ENCODE peak calls at places on chromosome 12, in nine cellular contexts. P is PC-9; N is mesendoderm; Z is upper lobe of right lung; M is H1; F is left lung; T is naive thymus-derived CD4-positive, alpha-beta T cell; D is upper lobe of left lung; Y is SK-N-SH. L is an unnamed sample. For H3K36me3 and H3K27me3, the result is how much of the 10 kb centered on the place peaks cover.

GRCh38 chr12:16880864-16881285 is 274.9 kb upstream of the LMO3 start:
- DNase-seq in P (no peak), N (peak), Z (no peak), M (peak), F (no peak), T (no peak), D (no peak), Y (peak), L (no peak)

GRCh38 chr12:4133636-4134433 is 139.7 kb upstream of the CCND2 start:
- DNase-seq in P (no peak), N (peak), Z (no peak), M (peak), F (no peak), T (no peak), D (no peak), Y (no peak), L (no peak)

GRCh38 chr12:28795306-28795705 is 353.8 kb upstream of the FAR2 start:
- DNase-seq in P (no peak), N (peak), Z (no peak), M (no peak), F (no peak), T (no peak), D (no peak), Y (no peak), L (no peak)

GRCh38 chr12:54195736-54196347 is 7.1 kb upstream of the SMUG1 start:
- DNase-seq in P (no peak), N (no peak), Z (no peak), M (no peak), F (peak), T (no peak), D (peak), Y (peak), L (no peak)

GRCh38 chr12:119475650-119476049 is 117.9 kb upstream of the TMEM233 start:
- DNase-seq in P (no peak), N (no peak), Z (no peak), M (no peak), F (no peak), T (no peak), D (no peak), Y (no peak), L (no peak)

GRCh38 chr12:67981236-67982164 is 7.7 kb upstream of the IFNG-AS1 start:
- DNase-seq in P (peak), N (peak), Z (no peak), M (no peak), F (no peak), T (no peak), D (no peak), Y (no peak), L (peak)

GRCh38 chr12:76398106-76398505 is 49.9 kb upstream of the BBS10 start:
- DNase-seq in P (no peak), N (no peak), Z (no peak), M (no peak), F (no peak), T (no peak), D (no peak), Y (no peak), L (no peak)

GRCh38 chr12:11668611-11669010 is 19.1 kb downstream of the ETV6 start:
- DNase-seq in P (peak), N (no peak), Z (no peak), M (no peak), F (no peak), T (no peak), D (no peak), Y (no peak), L (no peak)

GRCh38 chr12:128191380-128191779 is 75.6 kb upstream of the TMEM132C start:
- DNase-seq in P (no peak), N (peak), Z (no peak), M (no peak), F (no peak), T (no peak), D (peak), Y (no peak), L (no peak)

GRCh38 chr12:29792132-29792531 is 8.4 kb upstream of the TMTC1 start:
- DNase-seq in P (no peak), N (no peak), Z (no peak), M (no peak), F (no peak), T (no peak), D (no peak), Y (no peak), L (no peak)

GRCh38 chr12:41970744-41971143 is 173.9 kb downstream of the GXYLT1 start:
- DNase-seq in P (no peak), N (no peak), Z (no peak), M (no peak), F (no peak), T (no peak), D (no peak), Y (no peak), L (no peak)

GRCh38 chr12:76719171-76719631 is 44.7 kb upstream of the ZDHHC17 start:
- DNase-seq in P (no peak), N (no peak), Z (no peak), M (no peak), F (no peak), T (no peak), D (no peak), Y (no peak), L (no peak)

GRCh38 chr12:82694970-82695369 is 8.3 kb downstream of the TMTC2 start:
- DNase-seq in P (no peak), N (no peak), Z (no peak), M (no peak), F (no peak), T (no peak), D (no peak), Y (no peak), L (no peak)

GRCh38 chr12:11771356-11771755 is 121.9 kb downstream of the ETV6 start:
- DNase-seq in P (no peak), N (peak), Z (no peak), M (no peak), F (no peak), T (no peak), D (no peak), Y (no peak), L (peak)

GRCh38 chr12:120006248-120006975 is 17.4 kb downstream of the BICDL1 start:
- DNase-seq in P (no peak), N (peak), Z (no peak), M (no peak), F (no peak), T (no peak), D (no peak), Y (no peak), L (no peak)

GRCh38 chr12:110937104-110937641 is 16.8 kb upstream of the MYL2 start:
- DNase-seq in P (peak), N (peak), Z (peak), M (peak), F (peak), T (peak), D (peak), Y (peak), L (no peak)

GRCh38 chr12:49888461-49889151 is 15.1 kb downstream of the FAIM2 start:
- DNase-seq in P (no peak), N (no peak), Z (no peak), M (no peak), F (no peak), T (no peak), D (no peak), Y (no peak), L (no peak)

GRCh38 chr12:67698711-67699603 is 50.4 kb downstream of the DYRK2 start:
- DNase-seq in P (no peak), N (no peak), Z (no peak), M (no peak), F (no peak), T (no peak), D (no peak), Y (no peak), L (no peak)

GRCh38 chr12:124610629-124611558 is 43.5 kb upstream of the NCOR2 start:
- DNase-seq in P (no peak), N (no peak), Z (peak), M (no peak), F (no peak), T (no peak), D (no peak), Y (no peak), L (no peak)

GRCh38 chr12:120939523-120939922 is 35.4 kb upstream of the SPPL3 start:
- DNase-seq in P (no peak), N (no peak), Z (no peak), M (no peak), F (peak), T (no peak), D (no peak), Y (no peak), L (no peak)

GRCh38 chr12:1662761-1663439 is 28.0 kb upstream of the ADIPOR2 start:
- DNase-seq in P (peak), N (peak), Z (peak), M (peak), F (peak), T (no peak), D (peak), Y (peak), L (peak)

GRCh38 chr12:88339966-88340365 is 197.9 kb downstream of the TMTC3 start:
- DNase-seq in P (no peak), N (no peak), Z (no peak), M (no peak), F (no peak), T (no peak), D (no peak), Y (no peak), L (no peak)

GRCh38 chr12:89999699-90000505 is 291.3 kb upstream of the ATP2B1 start:
- DNase-seq in P (no peak), N (peak), Z (no peak), M (no peak), F (no peak), T (no peak), D (no peak), Y (no peak), L (no peak)

GRCh38 chr12:1099158-1099557 is 108.1 kb downstream of the ERC1 start:
- DNase-seq in P (no peak), N (no peak), Z (no peak), M (no peak), F (no peak), T (no peak), D (no peak), Y (no peak), L (no peak)

GRCh38 chr12:107552263-107552662 is 133.3 kb upstream of the PWP1 start:
- DNase-seq in P (no peak), N (no peak), Z (no peak), M (no peak), F (no peak), T (no peak), D (no peak), Y (no peak), L (no peak)

GRCh38 chr12:116920939-116921338 is 10.2 kb downstream of the FBXW8 start:
- DNase-seq in P (no peak), N (no peak), Z (no peak), M (no peak), F (no peak), T (no peak), D (no peak), Y (no peak), L (no peak)

GRCh38 chr12:121712462-121713256 is at the start of gene TMEM120B:
- DNase-seq in P (peak), N (peak), Z (peak), M (peak), F (peak), T (peak), D (peak), Y (peak), L (no peak)

GRCh38 chr12:71024281-71024680 is 103.7 kb upstream of the PTPRR start:
- DNase-seq in P (no peak), N (no peak), Z (no peak), M (no peak), F (no peak), T (no peak), D (no peak), Y (no peak), L (no peak)

GRCh38 chr12:46944104-46944503 is 118.3 kb upstream of the SLC38A4 start:
- DNase-seq in P (no peak), N (no peak), Z (no peak), M (no peak), F (no peak), T (no peak), D (no peak), Y (no peak), L (no peak)

GRCh38 chr12:94795520-94795919 is 145.2 kb upstream of the TMCC3 start:
- DNase-seq in P (peak), N (peak), Z (no peak), M (no peak), F (no peak), T (no peak), D (no peak), Y (no peak), L (peak)

GRCh38 chr12:63525831-63526230 is 142.5 kb downstream of the DPY19L2 start:
- DNase-seq in P (no peak), N (no peak), Z (no peak), M (no peak), F (no peak), T (no peak), D (no peak), Y (no peak), L (no peak)

GRCh38 chr12:28253175-28253641 is 63.0 kb downstream of the CCDC91 start:
- DNase-seq in P (no peak), N (no peak), Z (no peak), M (no peak), F (no peak), T (no peak), D (no peak), Y (no peak), L (no peak)

GRCh38 chr12:88448337-88448944 is 131.8 kb downstream of the KITLG start:
- DNase-seq in P (no peak), N (peak), Z (no peak), M (no peak), F (no peak), T (no peak), D (no peak), Y (no peak), L (no peak)

GRCh38 chr12:132110677-132111076 is 33.4 kb downstream of the DDX51 start:
- DNase-seq in P (no peak), N (no peak), Z (no peak), M (peak), F (no peak), T (no peak), D (peak), Y (no peak), L (no peak)

GRCh38 chr12:76030378-76031080 is 1.0 kb downstream of the PHLDA1 start:
- DNase-seq in P (peak), N (peak), Z (peak), M (peak), F (peak), T (peak), D (peak), Y (peak), L (no peak)

GRCh38 chr12:131853832-131854797 is 25.9 kb downstream of the MMP17 start:
- DNase-seq in P (no peak), N (no peak), Z (no peak), M (no peak), F (no peak), T (no peak), D (peak), Y (no peak), L (no peak)

GRCh38 chr12:73106296-73106695 is 834.1 kb downstream of the TRHDE start:
- DNase-seq in P (no peak), N (peak), Z (no peak), M (no peak), F (no peak), T (no peak), D (no peak), Y (no peak), L (no peak)

DNA sequence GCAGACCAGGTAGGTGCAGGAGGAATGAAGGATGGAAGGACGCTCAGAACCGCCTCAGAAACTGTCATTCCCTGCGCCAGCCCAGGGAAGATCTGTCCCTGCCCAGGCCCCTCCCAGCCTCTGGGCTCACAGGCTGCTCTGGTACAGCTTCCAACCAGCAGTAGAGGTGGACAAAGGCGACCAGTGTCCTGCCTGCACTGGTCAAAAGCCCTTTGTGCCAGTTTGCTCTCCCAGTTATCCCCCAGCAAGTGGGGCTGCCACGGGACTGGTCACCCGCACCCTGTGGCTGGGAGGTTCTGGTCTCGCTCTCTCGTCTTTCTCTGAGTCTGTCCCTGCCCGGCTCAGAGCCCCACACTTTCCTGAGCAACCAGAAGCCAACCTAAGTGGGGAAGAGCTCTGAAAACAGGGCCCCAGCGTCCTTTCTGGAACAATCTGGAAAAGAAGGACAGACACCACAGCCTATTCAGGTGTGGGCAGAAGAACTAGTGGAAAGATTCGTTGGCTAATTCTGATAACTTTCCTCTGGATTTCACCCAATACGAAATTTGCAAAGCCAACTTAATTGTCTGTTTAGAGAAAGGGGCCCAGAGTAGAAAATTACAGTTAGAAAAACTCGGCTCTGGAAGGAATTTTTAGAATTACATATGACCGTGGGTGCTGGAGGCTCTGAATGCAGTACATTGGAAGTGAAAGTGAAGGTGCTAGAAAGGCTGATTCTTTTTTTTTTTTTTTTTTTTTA is 21.7 kb downstream of the SNRNP35 start:
- DNase-seq in P (no peak), N (no peak), Z (no peak), M (no peak), F (no peak), T (no peak), D (no peak), Y (no peak), L (no peak)
- H3K36me3 ChIP-seq in P (under half), N (under half), Z (under half), M (under half), F (under half), T (under half), D (under half), Y (under half), L (under half)

GRCh38 chr12:102669056-102669455 is 188.7 kb upstream of the IGF1 start:
- DNase-seq in P (no peak), N (no peak), Z (no peak), M (no peak), F (no peak), T (no peak), D (no peak), Y (no peak), L (no peak)
- H3K4me3 ChIP-seq in P (no peak), N (no peak), Z (no peak), M (no peak), F (no peak), T (no peak), D (no peak), Y (no peak), L (no peak)

DNA sequence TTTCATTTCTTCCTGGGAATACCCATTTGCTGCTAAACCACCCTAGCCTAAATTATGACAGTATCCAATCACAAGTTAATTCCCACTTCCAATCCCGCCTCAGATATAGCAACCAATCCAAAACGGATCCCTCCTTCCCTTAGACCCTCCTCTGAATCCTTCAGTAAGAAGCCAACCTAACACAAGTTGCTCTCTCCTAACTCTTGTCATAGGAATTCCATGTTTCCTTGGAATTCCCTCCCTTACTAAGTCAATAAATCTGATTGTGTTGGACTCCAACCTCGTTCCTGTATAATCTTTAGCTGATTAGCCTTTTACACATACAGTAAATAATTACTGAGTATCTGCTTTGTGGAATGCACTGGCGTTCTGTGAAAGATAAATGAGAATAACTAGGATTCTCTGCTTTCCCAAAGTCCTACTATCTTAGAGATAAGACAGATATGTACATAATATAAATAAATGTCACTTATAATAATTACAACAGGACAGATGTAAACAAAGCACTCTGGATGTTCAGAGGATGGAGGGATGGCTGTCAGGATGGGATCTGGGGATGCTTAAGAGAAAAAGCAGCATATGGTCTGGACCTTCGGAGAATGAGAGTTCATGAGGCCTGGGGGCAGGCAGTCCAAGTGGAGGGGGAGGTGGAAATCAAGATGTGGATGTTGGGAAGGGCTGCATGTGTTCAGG is 185.8 kb upstream of the SOX5 start:
- DNase-seq in P (no peak), N (peak), Z (no peak), M (no peak), F (no peak), T (no peak), D (no peak), Y (peak), L (no peak)
- H3K27me3 ChIP-seq in P (under half), N (under half), Z (under half), M (under half), F (under half), T (under half), D (under half), Y (under half), L (under half)

DNA sequence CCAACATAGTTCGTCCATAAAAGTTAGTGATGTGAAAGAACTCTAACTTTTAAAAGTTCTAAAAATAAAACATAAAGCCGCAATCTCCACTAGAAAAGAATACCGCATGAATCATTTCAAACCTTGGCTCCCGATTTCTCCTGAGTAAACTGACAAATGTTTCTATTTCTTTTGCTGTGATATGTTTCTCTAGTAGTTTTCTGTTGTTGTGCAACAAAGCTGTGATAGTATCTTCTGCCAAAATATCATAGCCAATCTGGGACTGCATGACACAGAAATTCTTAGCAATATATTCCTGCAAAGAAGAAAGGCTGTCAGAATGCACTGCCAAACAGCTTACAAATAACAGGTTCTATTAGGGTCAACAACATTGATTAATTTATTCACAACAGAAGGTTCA is 174.0 kb downstream of the ITPR2 start:
- DNase-seq in P (no peak), N (no peak), Z (no peak), M (no peak), F (no peak), T (no peak), D (no peak), Y (no peak), L (no peak)
- H3K36me3 ChIP-seq in P (under half), N (under half), Z (half or more), M (under half), F (under half), T (under half), D (under half), Y (under half), L (under half)

GRCh38 chr12:6200266-6201198 is at the start of gene CD9:
- DNase-seq in P (peak), N (peak), Z (peak), M (peak), F (peak), T (peak), D (peak), Y (peak), L (no peak)

GRCh38 chr12:6201199-6201608 is 1.0 kb downstream of the CD9 start:
- DNase-seq in P (peak), N (peak), Z (peak), M (no peak), F (no peak), T (no peak), D (peak), Y (peak), L (no peak)

GRCh38 chr12:6201775-6202292 is 1.6 kb downstream of the CD9 start:
- DNase-seq in P (no peak), N (no peak), Z (no peak), M (no peak), F (no peak), T (no peak), D (no peak), Y (no peak), L (no peak)

GRCh38 chr12:6202846-6203245 is 2.6 kb downstream of the CD9 start:
- DNase-seq in P (no peak), N (no peak), Z (no peak), M (no peak), F (no peak), T (no peak), D (no peak), Y (no peak), L (no peak)

GRCh38 chr12:6202331-6202730 is 2.1 kb downstream of the CD9 start:
- DNase-seq in P (no peak), N (no peak), Z (no peak), M (no peak), F (no peak), T (no peak), D (no peak), Y (no peak), L (no peak)
- H3K4me3 ChIP-seq in P (peak), N (no peak), Z (peak), M (no peak), F (peak), T (no peak), D (no peak), Y (peak), L (no peak)